ENCODE peak calls at places on chromosomes 12 and 14, in six cellular contexts. M, O, U, B, D and I are unnamed samples.

GRCh38 chr12:103312742-103313354 is 182.9 kb downstream of the C12orf42 start:
- DNase-seq in U (no peak), M (no peak), B (no peak), O (no peak), D (no peak), I (no peak)

GRCh38 chr12:114799574-114800487 is 115.9 kb upstream of the TBX3 start:
- DNase-seq in B (no peak), D (no peak), U (no peak), M (peak; percentile 24), O (no peak), I (peak; percentile 79)

GRCh38 chr14:90758959-90759358 is 57.3 kb downstream of the TTC7B start:
- DNase-seq in U (no peak), D (no peak), B (peak; percentile 79), M (peak; percentile 48), O (no peak), I (peak; percentile 88)

GRCh38 chr14:94171208-94171607 is 2.9 kb upstream of the PPP4R4 start:
- DNase-seq in B (peak; percentile 57), U (peak; percentile 86), O (no peak), D (no peak), M (no peak), I (peak; percentile 28)

GRCh38 chr14:105926415-105927093 is 400.2 kb downstream of the TMEM121 start:
- DNase-seq in M (no peak), B (peak; percentile 36), U (no peak), D (no peak), O (no peak), I (no peak)

GRCh38 chr14:43306053-43306452 is 1201.0 kb downstream of the FSCB start:
- DNase-seq in M (no peak), D (no peak), U (no peak), O (no peak), B (no peak), I (no peak)

GRCh38 chr14:91367173-91368171 is 50.1 kb downstream of the CCDC88C start:
- DNase-seq in B (no peak), O (peak; percentile 79), M (peak; percentile 90), D (peak; percentile 90), U (peak; percentile 95), I (no peak)

GRCh38 chr12:93116632-93117031 is 187.5 kb upstream of the EEA1 start:
- DNase-seq in U (no peak), O (no peak), D (no peak), M (peak; percentile 64), B (no peak), I (no peak)

GRCh38 chr12:42059127-42059526 is 85.5 kb downstream of the GXYLT1 start:
- DNase-seq in O (no peak), D (no peak), U (no peak), B (no peak), M (no peak), I (no peak)

GRCh38 chr12:75585309-75585708 is 73.9 kb upstream of the KRR1 start:
- DNase-seq in D (no peak), U (peak; percentile 63), O (no peak), M (no peak), B (no peak), I (no peak)

GRCh38 chr12:20822925-20823324 is 12.4 kb downstream of the SLCO1B3 start:
- DNase-seq in O (no peak), B (no peak), D (no peak), U (no peak), M (no peak), I (no peak)

DNA sequence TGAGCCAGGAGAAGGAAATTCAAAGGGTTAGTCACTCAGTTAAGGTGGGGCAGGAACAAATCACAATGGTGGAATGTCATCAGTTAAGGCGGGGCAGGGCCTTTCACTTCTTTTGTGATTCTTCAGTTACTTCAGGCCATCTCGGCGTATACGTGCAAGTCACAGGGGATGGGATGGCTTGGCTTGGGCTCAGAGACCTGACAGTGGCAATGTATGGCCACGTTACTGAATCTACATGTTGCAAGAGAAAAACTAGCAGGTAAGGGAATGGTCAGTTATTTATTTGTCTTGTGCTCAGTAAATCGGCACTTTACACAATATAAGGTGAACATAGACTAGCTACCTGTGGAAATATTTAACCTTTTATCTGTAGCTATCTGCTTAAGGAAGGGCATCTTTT is 11.9 kb downstream of the SLCO1B3 start:
- DNase-seq in D (no peak), U (no peak), O (no peak), M (no peak), B (no peak), I (no peak)
- H3K4me3 ChIP-seq in D (no peak overlapping the region), U (no peak overlapping the region), O (no peak overlapping the region), M (no peak overlapping the region), B (no peak overlapping the region), I (no peak overlapping the region)

DNA sequence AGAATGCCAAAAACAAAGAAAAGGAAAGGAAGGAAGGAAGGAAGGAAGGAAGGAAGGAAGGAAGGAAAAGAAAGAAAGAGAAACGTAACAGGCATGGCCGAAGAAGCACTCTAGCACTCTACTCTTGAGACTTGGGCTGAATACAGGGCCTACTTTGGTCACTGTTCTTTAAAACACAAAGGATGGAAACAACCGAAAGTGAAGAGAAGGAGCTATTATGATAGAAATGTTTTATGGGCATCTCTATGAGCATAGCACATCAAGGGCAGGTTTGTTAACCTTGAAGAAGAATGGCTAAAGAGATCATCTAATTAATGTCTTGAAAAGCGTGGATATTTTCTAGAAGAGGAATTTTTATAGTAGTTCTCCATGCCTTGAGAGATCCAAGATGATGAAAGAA is 15.9 kb upstream of the OTX2 start:
- DNase-seq in U (no peak), M (no peak), O (no peak), B (no peak), D (no peak), I (no peak)
- H3K4me3 ChIP-seq in U (no peak overlapping the region), M (no peak overlapping the region), O (no peak overlapping the region), B (no peak overlapping the region), D (no peak overlapping the region), I (no peak overlapping the region)

GRCh38 chr12:122318607-122319311 is 52.5 kb upstream of the VPS33A start:
- DNase-seq in D (no peak), U (no peak), O (no peak), B (no peak), M (no peak), I (no peak)
- H3K4me3 ChIP-seq in D (no peak overlapping the region), U (no peak overlapping the region), O (no peak overlapping the region), B (no peak overlapping the region), M (no peak overlapping the region), I (no peak overlapping the region)

GRCh38 chr14:103820382-103820781 is 27.0 kb downstream of the PPP1R13B start:
- DNase-seq in B (no peak), M (no peak), U (no peak), D (no peak), O (no peak), I (no peak)
- H3K4me3 ChIP-seq in B (peak overlapping the region; percentile 24), M (no peak overlapping the region), U (no peak overlapping the region), D (no peak overlapping the region), O (no peak overlapping the region), I (no peak overlapping the region)

GRCh38 chr14:24395609-24396580 is 2.9 kb upstream of the NYNRIN start:
- DNase-seq in M (no peak), D (no peak), U (peak; percentile 83), B (no peak), O (no peak), I (no peak)

GRCh38 chr14:24398943-24399801 is at the start of gene NYNRIN:
- DNase-seq in M (peak; percentile 35), B (peak; percentile 76), U (no peak), O (peak; percentile 36), D (peak; percentile 33), I (peak; percentile 76)

GRCh38 chr14:24397639-24398297 is 1.0 kb upstream of the NYNRIN start:
- DNase-seq in U (no peak), D (no peak), M (no peak), O (no peak), B (no peak), I (no peak)

GRCh38 chr14:24399981-24400718 is 1.3 kb downstream of the NYNRIN start:
- DNase-seq in M (peak; percentile 10), U (no peak), D (no peak), O (no peak), B (no peak), I (no peak)

DNA sequence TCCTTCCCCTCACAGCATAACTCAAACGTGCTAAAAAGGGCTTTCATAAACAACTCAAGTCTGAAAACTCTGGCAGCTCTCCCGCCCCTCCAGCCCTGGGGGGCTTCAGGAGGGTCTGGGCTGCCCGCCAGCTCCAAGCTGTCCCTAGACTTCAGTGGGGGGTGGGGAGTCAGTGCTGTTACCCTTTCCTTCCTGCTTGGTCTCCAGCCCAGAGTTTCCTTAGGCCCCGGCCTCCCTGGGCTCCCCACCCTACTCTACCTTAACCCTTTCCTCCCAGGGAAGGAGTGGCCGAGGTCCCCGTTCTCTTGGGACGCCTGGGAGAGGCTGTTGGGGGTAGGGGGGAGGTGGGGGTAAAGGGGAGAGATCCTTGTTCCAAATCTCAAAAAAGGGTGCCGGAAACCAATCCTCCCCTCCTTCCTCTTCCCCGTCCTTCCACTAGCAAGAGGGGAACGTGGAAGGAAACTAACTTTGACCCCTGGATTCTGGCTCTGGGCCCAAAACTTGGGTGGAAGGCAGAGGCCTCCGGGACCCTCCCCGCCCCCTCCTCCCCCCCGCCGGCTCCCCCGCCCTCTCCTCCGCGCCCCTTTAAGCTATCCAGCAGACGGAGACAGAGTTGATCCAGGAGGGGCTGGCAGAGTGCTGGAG is 383 bp upstream of the NYNRIN start:
- DNase-seq in B (no peak), M (no peak), O (no peak), D (no peak), U (no peak), I (peak; percentile 58)
- H3K4me3 ChIP-seq in B (peak overlapping the region; percentile 74), M (peak overlapping the region; percentile 60), O (no peak overlapping the region), D (no peak overlapping the region), U (peak overlapping the region; percentile 44), I (peak overlapping the region; percentile 91)

GRCh38 chr12:57852620-57853509 is 6.3 kb upstream of the CTDSP2 start:
- DNase-seq in O (no peak), B (peak; percentile 81), M (peak; percentile 72), D (no peak), U (no peak), I (peak; percentile 86)
- H3K4me3 ChIP-seq in O (no peak overlapping the region), B (peak overlapping the region; percentile 65), M (peak overlapping the region; percentile 53), D (no peak overlapping the region), U (no peak overlapping the region), I (peak overlapping the region; percentile 21)